ENCODE peak calls at places on chromosome 7, in eight cellular contexts. One of them, this sample, is unnamed.

GRCh38 chr7:157276731-157277562 is 59.9 kb upstream of the DNAJB6 start:
- DNase-seq in A549: no peak
- DNase-seq in OCI-LY7: no peak
- DNase-seq in neuronal stem cell: no peak
- DNase-seq in IMR-90: peak; percentile 51
- DNase-seq in MM.1S: no peak
- DNase-seq in GM23248: peak; percentile 68
- DNase-seq in mammary epithelial cell: no peak
- DNase-seq in this sample: no peak

GRCh38 chr7:115332691-115333090 is 410.8 kb downstream of the MDFIC start:
- DNase-seq in A549: no peak
- DNase-seq in OCI-LY7: no peak
- DNase-seq in neuronal stem cell: no peak
- DNase-seq in IMR-90: peak; percentile 49
- DNase-seq in MM.1S: no peak
- DNase-seq in GM23248: peak; percentile 60
- DNase-seq in mammary epithelial cell: peak; percentile 9
- DNase-seq in this sample: no peak

GRCh38 chr7:103866919-103867318 is 122.5 kb downstream of the RELN start:
- DNase-seq in A549: no peak
- DNase-seq in OCI-LY7: no peak
- DNase-seq in neuronal stem cell: no peak
- DNase-seq in IMR-90: no peak
- DNase-seq in MM.1S: no peak
- DNase-seq in GM23248: no peak
- DNase-seq in mammary epithelial cell: no peak
- DNase-seq in this sample: no peak

GRCh38 chr7:31151849-31152248 is 99.7 kb downstream of the ADCYAP1R1 start:
- DNase-seq in A549: no peak
- DNase-seq in OCI-LY7: no peak
- DNase-seq in neuronal stem cell: no peak
- DNase-seq in IMR-90: no peak
- DNase-seq in MM.1S: no peak
- DNase-seq in GM23248: no peak
- DNase-seq in mammary epithelial cell: no peak
- DNase-seq in this sample: no peak

GRCh38 chr7:151251926-151252835 is 3.7 kb upstream of the SMARCD3 start:
- DNase-seq in A549: peak; percentile 84
- DNase-seq in OCI-LY7: no peak
- DNase-seq in neuronal stem cell: peak; percentile 61
- DNase-seq in IMR-90: peak; percentile 69
- DNase-seq in MM.1S: no peak
- DNase-seq in GM23248: peak; percentile 84
- DNase-seq in mammary epithelial cell: peak; percentile 29
- DNase-seq in this sample: peak; percentile 83

GRCh38 chr7:106057962-106058901 is 53.9 kb downstream of the SYPL1 start:
- DNase-seq in A549: no peak
- DNase-seq in OCI-LY7: peak; percentile 98
- DNase-seq in neuronal stem cell: no peak
- DNase-seq in IMR-90: no peak
- DNase-seq in MM.1S: no peak
- DNase-seq in GM23248: peak; percentile 30
- DNase-seq in mammary epithelial cell: peak; percentile 88
- DNase-seq in this sample: peak; percentile 74

GRCh38 chr7:151384776-151385625 is 24.8 kb downstream of the WDR86 start:
- DNase-seq in A549: no peak
- DNase-seq in OCI-LY7: no peak
- DNase-seq in neuronal stem cell: no peak
- DNase-seq in IMR-90: no peak
- DNase-seq in MM.1S: no peak
- DNase-seq in GM23248: no peak
- DNase-seq in mammary epithelial cell: no peak
- DNase-seq in this sample: no peak

GRCh38 chr7:15977663-15978062 is 291.2 kb upstream of the MEOX2 start:
- DNase-seq in A549: no peak
- DNase-seq in OCI-LY7: no peak
- DNase-seq in neuronal stem cell: no peak
- DNase-seq in IMR-90: peak; percentile 63
- DNase-seq in MM.1S: no peak
- DNase-seq in GM23248: peak; percentile 51
- DNase-seq in mammary epithelial cell: peak; percentile 0
- DNase-seq in this sample: no peak

GRCh38 chr7:69812756-69813155 is 214.5 kb downstream of the AUTS2 start:
- DNase-seq in A549: no peak
- DNase-seq in OCI-LY7: no peak
- DNase-seq in neuronal stem cell: no peak
- DNase-seq in IMR-90: no peak
- DNase-seq in MM.1S: no peak
- DNase-seq in GM23248: no peak
- DNase-seq in mammary epithelial cell: no peak
- DNase-seq in this sample: no peak

GRCh38 chr7:151714201-151714600 is 162.7 kb downstream of the PRKAG2 start:
- DNase-seq in A549: no peak
- DNase-seq in OCI-LY7: no peak
- DNase-seq in neuronal stem cell: no peak
- DNase-seq in IMR-90: no peak
- DNase-seq in MM.1S: no peak
- DNase-seq in GM23248: no peak
- DNase-seq in mammary epithelial cell: no peak
- DNase-seq in this sample: no peak

GRCh38 chr7:32143271-32143670 is 73.1 kb upstream of the PDE1C start:
- DNase-seq in A549: no peak
- DNase-seq in OCI-LY7: no peak
- DNase-seq in neuronal stem cell: no peak
- DNase-seq in IMR-90: peak; percentile 32
- DNase-seq in MM.1S: no peak
- DNase-seq in GM23248: no peak
- DNase-seq in mammary epithelial cell: no peak
- DNase-seq in this sample: no peak

GRCh38 chr7:126529254-126529653 is 723.5 kb downstream of the GRM8 start:
- DNase-seq in A549: no peak
- DNase-seq in OCI-LY7: no peak
- DNase-seq in neuronal stem cell: no peak
- DNase-seq in IMR-90: no peak
- DNase-seq in MM.1S: no peak
- DNase-seq in GM23248: no peak
- DNase-seq in mammary epithelial cell: no peak
- DNase-seq in this sample: no peak

GRCh38 chr7:149599636-149600206 is 102.1 kb upstream of the ZNF746 start:
- DNase-seq in A549: no peak
- DNase-seq in OCI-LY7: peak; percentile 77
- DNase-seq in neuronal stem cell: no peak
- DNase-seq in IMR-90: no peak
- DNase-seq in MM.1S: peak; percentile 74
- DNase-seq in GM23248: no peak
- DNase-seq in mammary epithelial cell: no peak
- DNase-seq in this sample: no peak

GRCh38 chr7:33742521-33742920 is 162.8 kb upstream of the BMPER start:
- DNase-seq in A549: no peak
- DNase-seq in OCI-LY7: no peak
- DNase-seq in neuronal stem cell: no peak
- DNase-seq in IMR-90: no peak
- DNase-seq in MM.1S: no peak
- DNase-seq in GM23248: no peak
- DNase-seq in mammary epithelial cell: no peak
- DNase-seq in this sample: no peak

GRCh38 chr7:105131033-105131656 is 117.1 kb downstream of the KMT2E start:
- DNase-seq in A549: no peak
- DNase-seq in OCI-LY7: no peak
- DNase-seq in neuronal stem cell: no peak
- DNase-seq in IMR-90: peak; percentile 60
- DNase-seq in MM.1S: peak; percentile 42
- DNase-seq in GM23248: peak; percentile 46
- DNase-seq in mammary epithelial cell: peak; percentile 19
- DNase-seq in this sample: no peak

GRCh38 chr7:30351724-30352123 is 67.3 kb downstream of the ZNRF2 start:
- DNase-seq in A549: no peak
- DNase-seq in OCI-LY7: no peak
- DNase-seq in neuronal stem cell: no peak
- DNase-seq in IMR-90: no peak
- DNase-seq in MM.1S: no peak
- DNase-seq in GM23248: no peak
- DNase-seq in mammary epithelial cell: no peak
- DNase-seq in this sample: no peak

DNA sequence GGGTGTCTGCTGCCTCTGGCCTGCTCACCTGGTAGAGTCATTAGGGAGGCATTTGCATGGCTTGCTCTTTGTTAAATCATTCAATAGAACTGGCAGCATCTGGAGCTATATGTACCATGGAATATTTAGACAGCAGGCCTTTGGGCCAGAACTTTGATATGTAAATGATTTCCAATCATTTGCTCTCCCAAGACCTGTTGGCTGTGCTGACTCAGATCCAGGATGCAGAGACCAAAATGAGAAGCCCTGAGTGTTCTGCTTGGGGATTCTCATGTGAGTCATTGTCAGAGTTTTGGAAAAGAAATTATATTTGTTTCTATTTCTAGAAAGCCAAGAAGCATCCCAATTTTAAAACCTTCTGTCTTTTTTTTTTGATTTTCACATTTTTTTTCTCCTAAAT is 257.6 kb upstream of the IGFBP3 start:
- DNase-seq in A549: no peak
- DNase-seq in OCI-LY7: no peak
- DNase-seq in neuronal stem cell: no peak
- DNase-seq in IMR-90: peak; percentile 84
- DNase-seq in MM.1S: no peak
- DNase-seq in GM23248: peak; percentile 84
- DNase-seq in mammary epithelial cell: peak; percentile 71
- DNase-seq in this sample: no peak
- H3K4me2 ChIP-seq in A549: no peak overlapping the region
- H3K4me2 ChIP-seq in OCI-LY7: no peak overlapping the region
- H3K4me2 ChIP-seq in neuronal stem cell: no peak overlapping the region
- H3K4me2 ChIP-seq in IMR-90: no peak overlapping the region
- H3K4me2 ChIP-seq in MM.1S: no peak overlapping the region
- H3K4me2 ChIP-seq in GM23248: peak overlapping the region; percentile 59
- H3K4me2 ChIP-seq in mammary epithelial cell: no peak overlapping the region
- H3K4me2 ChIP-seq in this sample: no peak overlapping the region

GRCh38 chr7:1912472-1913289 is 242.6 kb downstream of the ELFN1 start:
- DNase-seq in A549: no peak
- DNase-seq in OCI-LY7: no peak
- DNase-seq in neuronal stem cell: no peak
- DNase-seq in IMR-90: peak; percentile 92
- DNase-seq in MM.1S: no peak
- DNase-seq in GM23248: no peak
- DNase-seq in mammary epithelial cell: no peak
- DNase-seq in this sample: no peak

GRCh38 chr7:1914743-1915142 is 244.7 kb downstream of the ELFN1 start:
- DNase-seq in A549: no peak
- DNase-seq in OCI-LY7: no peak
- DNase-seq in neuronal stem cell: no peak
- DNase-seq in IMR-90: no peak
- DNase-seq in MM.1S: no peak
- DNase-seq in GM23248: no peak
- DNase-seq in mammary epithelial cell: no peak
- DNase-seq in this sample: no peak

GRCh38 chr7:1913290-1914282 is 243.5 kb downstream of the ELFN1 start:
- DNase-seq in A549: no peak
- DNase-seq in OCI-LY7: no peak
- DNase-seq in neuronal stem cell: no peak
- DNase-seq in IMR-90: no peak
- DNase-seq in MM.1S: no peak
- DNase-seq in GM23248: no peak
- DNase-seq in mammary epithelial cell: no peak
- DNase-seq in this sample: no peak

GRCh38 chr7:1915326-1915725 is 245.2 kb downstream of the ELFN1 start:
- DNase-seq in A549: no peak
- DNase-seq in OCI-LY7: no peak
- DNase-seq in neuronal stem cell: no peak
- DNase-seq in IMR-90: no peak
- DNase-seq in MM.1S: no peak
- DNase-seq in GM23248: no peak
- DNase-seq in mammary epithelial cell: no peak
- DNase-seq in this sample: no peak

GRCh38 chr7:1914321-1914720 is 244.2 kb downstream of the ELFN1 start:
- DNase-seq in A549: no peak
- DNase-seq in OCI-LY7: no peak
- DNase-seq in neuronal stem cell: no peak
- DNase-seq in IMR-90: no peak
- DNase-seq in MM.1S: no peak
- DNase-seq in GM23248: no peak
- DNase-seq in mammary epithelial cell: no peak
- DNase-seq in this sample: no peak
- H3K4me2 ChIP-seq in A549: no peak overlapping the region
- H3K4me2 ChIP-seq in OCI-LY7: no peak overlapping the region
- H3K4me2 ChIP-seq in neuronal stem cell: no peak overlapping the region
- H3K4me2 ChIP-seq in IMR-90: no peak overlapping the region
- H3K4me2 ChIP-seq in MM.1S: no peak overlapping the region
- H3K4me2 ChIP-seq in GM23248: no peak overlapping the region
- H3K4me2 ChIP-seq in mammary epithelial cell: no peak overlapping the region
- H3K4me2 ChIP-seq in this sample: no peak overlapping the region

DNA sequence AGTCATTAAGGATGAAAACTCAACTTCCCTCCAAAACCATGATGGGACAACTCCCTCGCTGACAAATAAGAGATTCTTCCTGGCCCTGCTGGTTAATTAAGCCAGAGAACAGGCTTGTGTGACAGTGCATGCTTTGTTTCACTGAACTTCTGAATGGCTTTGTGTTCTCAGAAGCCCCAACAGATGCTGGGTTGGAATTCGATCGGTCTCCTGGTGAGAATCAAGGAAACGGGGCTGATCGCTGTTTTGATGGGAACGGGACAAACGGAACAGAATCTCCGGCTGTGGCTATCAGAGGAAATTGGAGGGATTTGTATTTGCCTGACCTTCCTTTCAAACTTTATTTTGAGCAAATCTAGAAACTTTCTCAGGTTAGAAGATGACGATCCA is 145.0 kb downstream of the RNF216 start:
- DNase-seq in A549: no peak
- DNase-seq in OCI-LY7: no peak
- DNase-seq in neuronal stem cell: no peak
- DNase-seq in IMR-90: no peak
- DNase-seq in MM.1S: no peak
- DNase-seq in GM23248: peak; percentile 42
- DNase-seq in mammary epithelial cell: peak; percentile 36
- DNase-seq in this sample: peak; percentile 80
- H3K4me2 ChIP-seq in A549: no peak overlapping the region
- H3K4me2 ChIP-seq in OCI-LY7: no peak overlapping the region
- H3K4me2 ChIP-seq in neuronal stem cell: no peak overlapping the region
- H3K4me2 ChIP-seq in IMR-90: no peak overlapping the region
- H3K4me2 ChIP-seq in MM.1S: no peak overlapping the region
- H3K4me2 ChIP-seq in GM23248: peak overlapping the region; percentile 53
- H3K4me2 ChIP-seq in mammary epithelial cell: peak overlapping the region; percentile 59
- H3K4me2 ChIP-seq in this sample: peak overlapping the region; percentile 54

DNA sequence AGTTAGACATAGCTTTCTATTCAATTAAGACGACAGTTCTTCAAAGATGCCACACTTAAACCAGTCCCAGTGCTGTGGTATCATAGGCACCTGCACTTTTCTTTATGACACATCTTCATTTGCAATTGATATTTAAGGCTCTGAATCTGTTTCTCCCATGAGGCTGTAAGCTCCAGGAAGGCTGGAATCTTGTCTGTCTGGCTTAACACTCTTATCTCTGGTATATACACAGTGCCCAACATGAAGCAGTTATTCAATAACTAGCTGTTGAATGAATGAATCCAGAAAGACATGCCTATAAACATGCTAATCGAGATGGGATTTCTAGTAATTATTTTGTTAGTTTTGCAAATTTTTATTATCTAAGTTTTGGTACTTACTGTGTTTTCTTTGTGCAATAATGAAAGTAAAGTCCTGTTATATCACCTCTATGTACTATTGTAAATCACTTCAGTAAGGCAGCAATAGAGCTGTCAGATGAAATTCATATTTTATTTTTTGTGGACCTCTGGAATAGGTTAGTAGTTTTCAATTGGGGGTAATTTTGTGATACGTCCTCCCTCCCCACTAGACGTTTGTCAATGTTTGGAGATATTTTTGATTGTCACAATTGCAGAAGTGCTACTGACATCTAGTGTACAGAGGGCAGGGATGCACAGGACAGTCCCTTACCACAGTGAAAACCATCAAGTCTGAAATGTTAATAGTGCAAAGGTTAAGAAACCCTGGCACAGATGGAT is 51.3 kb upstream of the STEAP4 start:
- DNase-seq in A549: no peak
- DNase-seq in OCI-LY7: peak; percentile 1
- DNase-seq in neuronal stem cell: no peak
- DNase-seq in IMR-90: no peak
- DNase-seq in MM.1S: peak; percentile 40
- DNase-seq in GM23248: peak; percentile 13
- DNase-seq in mammary epithelial cell: peak; percentile 36
- DNase-seq in this sample: no peak
- H3K4me2 ChIP-seq in A549: peak overlapping the region; percentile 50
- H3K4me2 ChIP-seq in OCI-LY7: no peak overlapping the region
- H3K4me2 ChIP-seq in neuronal stem cell: no peak overlapping the region
- H3K4me2 ChIP-seq in IMR-90: no peak overlapping the region
- H3K4me2 ChIP-seq in MM.1S: peak overlapping the region; percentile 40
- H3K4me2 ChIP-seq in GM23248: no peak overlapping the region
- H3K4me2 ChIP-seq in mammary epithelial cell: peak overlapping the region; percentile 68
- H3K4me2 ChIP-seq in this sample: no peak overlapping the region

This sample was measured in neural progenitor cell.